ENCODE peak calls at places on chromosomes 3 and 15, in six cellular contexts. B, C, L, M, G and U are unnamed samples.
A peak's percentile ranks its signal among the peaks of the same experiment; 100 is the strongest.

GRCh38 chr3:14317057-14317553 is 85.3 kb upstream of the SLC6A6 start:
- DNase-seq in B (no peak), C (no peak), L (peak; percentile 16), M (peak; percentile 25), G (no peak), U (no peak)

GRCh38 chr15:96353931-96354730 is 23.6 kb downstream of the NR2F2 start:
- DNase-seq in B (no peak), C (peak; percentile 60), L (peak; percentile 72), M (peak; percentile 80), G (no peak), U (peak; percentile 73)

GRCh38 chr15:54082836-54083492 is 104.7 kb downstream of the UNC13C start:
- DNase-seq in B (no peak), C (peak; percentile 0), L (peak; percentile 1), M (peak; percentile 40), G (no peak), U (no peak)

GRCh38 chr3:189842681-189843602 is 211.8 kb downstream of the TP63 start:
- DNase-seq in B (peak; percentile 3), C (no peak), L (no peak), M (no peak), G (no peak), U (no peak)

GRCh38 chr3:105417538-105418289 is 51.0 kb downstream of the ALCAM start:
- DNase-seq in B (no peak), C (peak; percentile 52), L (no peak), M (no peak), G (no peak), U (peak; percentile 30)

GRCh38 chr3:48086736-48087470 is 70.7 kb upstream of the MAP4 start:
- DNase-seq in B (no peak), C (peak; percentile 89), L (peak; percentile 46), M (no peak), G (no peak), U (peak; percentile 50)

GRCh38 chr3:5651351-5651750 is 463.8 kb downstream of the EDEM1 start:
- DNase-seq in B (no peak), C (no peak), L (no peak), M (no peak), G (no peak), U (no peak)

GRCh38 chr15:87858651-87859050 is 397.9 kb downstream of the NTRK3 start:
- DNase-seq in B (no peak), C (no peak), L (no peak), M (no peak), G (no peak), U (no peak)

GRCh38 chr3:10928396-10928960 is 64.1 kb upstream of the SLC6A1 start:
- DNase-seq in B (no peak), C (no peak), L (no peak), M (no peak), G (no peak), U (no peak)

GRCh38 chr3:45246236-45246635 is 20.1 kb upstream of the TMEM158 start:
- DNase-seq in B (no peak), C (no peak), L (no peak), M (no peak), G (no peak), U (no peak)

GRCh38 chr3:24763421-24763820 is 268.8 kb upstream of the THRB start:
- DNase-seq in B (no peak), C (no peak), L (no peak), M (no peak), G (no peak), U (no peak)

GRCh38 chr15:40550381-40551037 is 14.3 kb downstream of the CCDC32 start:
- DNase-seq in B (no peak), C (no peak), L (no peak), M (no peak), G (no peak), U (no peak)

GRCh38 chr3:159458010-159458409 is 530.6 kb upstream of the IL12A start:
- DNase-seq in B (peak; percentile 17), C (peak; percentile 97), L (peak; percentile 83), M (peak; percentile 36), G (no peak), U (peak; percentile 94)

GRCh38 chr15:45429974-45430792 is 51.8 kb upstream of the GATM start:
- DNase-seq in B (peak; percentile 75), C (peak; percentile 46), L (peak; percentile 66), M (peak; percentile 81), G (peak; percentile 75), U (peak; percentile 25)

GRCh38 chr15:56076651-56077050 is 83.2 kb upstream of the NEDD4 start:
- DNase-seq in B (no peak), C (no peak), L (no peak), M (no peak), G (no peak), U (no peak)

GRCh38 chr15:64246364-64247189 is 83.8 kb upstream of the PPIB start:
- DNase-seq in B (no peak), C (peak; percentile 93), L (peak; percentile 85), M (peak; percentile 34), G (no peak), U (peak; percentile 87)

GRCh38 chr3:43770426-43771103 is 79.8 kb downstream of the ABHD5 start:
- DNase-seq in B (peak; percentile 84), C (no peak), L (peak; percentile 41), M (no peak), G (peak; percentile 78), U (peak; percentile 72)

GRCh38 chr3:10822055-10822454 is 6.0 kb downstream of the SLC6A11 start:
- DNase-seq in B (no peak), C (no peak), L (no peak), M (no peak), G (no peak), U (no peak)

GRCh38 chr3:145649368-145649887 is 511.6 kb downstream of the PLOD2 start:
- DNase-seq in B (no peak), C (no peak), L (no peak), M (no peak), G (no peak), U (no peak)

GRCh38 chr15:86553116-86553515 is 473.4 kb downstream of the AGBL1 start:
- DNase-seq in B (no peak), C (no peak), L (no peak), M (no peak), G (no peak), U (no peak)

GRCh38 chr3:187942658-187943241 is 197.5 kb upstream of the BCL6 start:
- DNase-seq in B (no peak), C (no peak), L (no peak), M (no peak), G (no peak), U (no peak)

GRCh38 chr3:43155016-43155415 is 49.1 kb upstream of the POMGNT2 start:
- DNase-seq in B (no peak), C (no peak), L (no peak), M (no peak), G (no peak), U (no peak)

GRCh38 chr3:191085091-191085490 is 114.0 kb upstream of the OSTN start:
- DNase-seq in B (no peak), C (peak; percentile 9), L (peak; percentile 58), M (no peak), G (no peak), U (peak; percentile 24)

DNA sequence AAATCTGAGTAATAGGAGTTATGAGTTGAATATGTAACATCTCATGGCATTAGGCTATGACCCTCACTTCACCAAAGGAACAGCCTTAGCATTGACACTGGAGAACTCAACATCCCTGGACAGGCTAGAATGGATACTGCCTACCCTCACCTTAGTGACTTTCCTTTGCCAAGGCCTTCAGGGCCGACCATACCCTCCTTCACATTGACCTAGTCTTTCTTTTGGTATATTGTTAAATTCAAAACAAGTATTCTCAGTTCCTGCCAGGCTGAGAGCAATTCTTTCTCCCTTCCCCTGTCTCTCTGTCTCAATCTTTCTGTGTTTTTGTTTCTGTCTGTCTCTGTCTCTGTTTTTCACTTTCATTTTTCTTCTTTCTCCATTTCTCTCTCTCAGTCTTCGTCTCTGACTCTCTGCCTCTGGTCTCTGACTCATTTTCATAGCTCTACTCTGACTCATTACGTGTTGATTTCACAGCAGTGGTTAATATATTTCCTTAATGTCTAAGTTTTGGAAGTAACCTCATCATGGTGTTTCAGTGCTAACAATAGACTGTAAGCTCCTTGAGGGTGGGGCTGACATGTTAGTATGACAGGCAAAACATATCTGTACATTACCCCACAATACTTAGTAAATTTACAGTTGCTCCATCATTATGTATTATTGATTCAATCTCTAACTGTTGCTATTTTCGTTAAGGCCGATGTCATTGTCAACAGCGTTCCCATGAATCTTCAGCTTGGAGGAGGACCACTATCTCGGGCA is 32.5 kb downstream of the PARP15 start:
- DNase-seq in B (no peak), C (peak; percentile 89), L (peak; percentile 73), M (no peak), G (no peak), U (peak; percentile 63)
- H3K4me3 ChIP-seq in B (no peak overlapping the region), C (no peak overlapping the region), L (no peak overlapping the region), M (no peak overlapping the region), G (no peak overlapping the region), U (no peak overlapping the region)

GRCh38 chr3:77041756-77042155 is 1.9 kb downstream of the ROBO2 start:
- DNase-seq in B (no peak), C (no peak), L (no peak), M (no peak), G (no peak), U (peak; percentile 23)
- H3K4me3 ChIP-seq in B (no peak overlapping the region), C (no peak overlapping the region), L (peak overlapping the region; percentile 47), M (no peak overlapping the region), G (no peak overlapping the region), U (peak overlapping the region; percentile 80)

GRCh38 chr15:83114305-83114704 is 6.9 kb downstream of the TM6SF1 start:
- DNase-seq in B (no peak), C (no peak), L (no peak), M (no peak), G (no peak), U (no peak)

GRCh38 chr15:83113881-83114280 is 6.4 kb downstream of the TM6SF1 start:
- DNase-seq in B (no peak), C (no peak), L (no peak), M (no peak), G (no peak), U (no peak)

GRCh38 chr15:83115831-83116565 is 8.6 kb downstream of the TM6SF1 start:
- DNase-seq in B (no peak), C (no peak), L (no peak), M (no peak), G (no peak), U (no peak)

GRCh38 chr15:83114856-83115255 is 7.4 kb downstream of the TM6SF1 start:
- DNase-seq in B (no peak), C (no peak), L (no peak), M (no peak), G (no peak), U (no peak)

GRCh38 chr15:83115410-83115809 is 8.0 kb downstream of the TM6SF1 start:
- DNase-seq in B (no peak), C (no peak), L (no peak), M (no peak), G (no peak), U (no peak)
- H3K4me3 ChIP-seq in B (no peak overlapping the region), C (no peak overlapping the region), L (no peak overlapping the region), M (no peak overlapping the region), G (no peak overlapping the region), U (no peak overlapping the region)

GRCh38 chr15:77541421-77542181 is 91.1 kb downstream of the LINGO1 start:
- DNase-seq in B (no peak), C (peak; percentile 22), L (peak; percentile 45), M (peak; percentile 61), G (peak; percentile 36), U (peak; percentile 67)

GRCh38 chr15:77545058-77545457 is 87.7 kb downstream of the LINGO1 start:
- DNase-seq in B (no peak), C (no peak), L (no peak), M (no peak), G (no peak), U (no peak)

GRCh38 chr15:77544162-77544561 is 88.5 kb downstream of the LINGO1 start:
- DNase-seq in B (no peak), C (no peak), L (no peak), M (no peak), G (no peak), U (no peak)

GRCh38 chr15:77542491-77543001 is 90.2 kb downstream of the LINGO1 start:
- DNase-seq in B (no peak), C (peak; percentile 53), L (no peak), M (no peak), G (no peak), U (peak; percentile 54)

GRCh38 chr15:77543159-77543882 is 89.4 kb downstream of the LINGO1 start:
- DNase-seq in B (peak; percentile 89), C (peak; percentile 78), L (peak; percentile 93), M (peak; percentile 95), G (peak; percentile 82), U (peak; percentile 94)
- H3K4me3 ChIP-seq in B (no peak overlapping the region), C (peak overlapping the region; percentile 11), L (peak overlapping the region; percentile 13), M (peak overlapping the region; percentile 44), G (peak overlapping the region; percentile 11), U (peak overlapping the region; percentile 43)